ENCODE peak calls at places on chromosomes 12 and 14, in four cellular contexts. W is pancreas, U is astrocyte of the cerebellum, D is tibial artery. G is an unnamed sample.
A peak's percentile ranks its signal among the peaks of the same experiment; 100 is the strongest.

GRCh38 chr14:21168055-21168454 is 12.2 kb upstream of the OR5AU1 start:
- DNase-seq in W (no peak), U (no peak), D (no peak), G (no peak)

GRCh38 chr12:91781114-91781513 is 364.5 kb downstream of the BTG1 start:
- DNase-seq in W (no peak), U (peak; percentile 19), D (no peak), G (no peak)

GRCh38 chr12:41802803-41803202 is 341.9 kb downstream of the GXYLT1 start:
- DNase-seq in W (no peak), U (no peak), D (no peak), G (no peak)

GRCh38 chr12:90741611-90742010 is 213.4 kb downstream of the CCER1 start:
- DNase-seq in W (no peak), U (no peak), D (no peak), G (no peak)

GRCh38 chr14:100552524-100553125 is 34.6 kb downstream of the BEGAIN start:
- DNase-seq in W (no peak), U (no peak), D (no peak), G (no peak)

GRCh38 chr14:89507926-89508460 is 91.0 kb upstream of the FOXN3 start:
- DNase-seq in W (no peak), U (no peak), D (no peak), G (no peak)

GRCh38 chr12:6460751-6461371 is 9.0 kb downstream of the TAPBPL start:
- DNase-seq in W (no peak), U (no peak), D (no peak), G (no peak)

GRCh38 chr12:111761706-111762105 is 5.0 kb upstream of the ALDH2 start:
- DNase-seq in W (no peak), U (no peak), D (no peak), G (no peak)

GRCh38 chr14:104993808-104994591 is 8.4 kb downstream of the CLBA1 start:
- DNase-seq in W (no peak), U (no peak), D (no peak), G (no peak)

GRCh38 chr12:21764063-21764462 is 10.4 kb downstream of the KCNJ8 start:
- DNase-seq in W (no peak), U (no peak), D (no peak), G (no peak)

GRCh38 chr14:100190126-100190525 is 30.7 kb upstream of the DEGS2 start:
- DNase-seq in W (no peak), U (no peak), D (no peak), G (no peak)

GRCh38 chr12:2231956-2232355 is 179.2 kb downstream of the CACNA1C start:
- DNase-seq in W (no peak), U (no peak), D (no peak), G (no peak)

GRCh38 chr12:121120989-121121755 is 11.5 kb upstream of the P2RX7 start:
- DNase-seq in W (no peak), U (no peak), D (no peak), G (no peak)

GRCh38 chr14:51129130-51129529 is 34.2 kb upstream of the TRIM9 start:
- DNase-seq in W (no peak), U (no peak), D (no peak), G (no peak)

GRCh38 chr12:22866406-22866805 is 241.4 kb downstream of the ETNK1 start:
- DNase-seq in W (no peak), U (no peak), D (no peak), G (no peak)

GRCh38 chr12:48455116-48455515 is 17.2 kb upstream of the ANP32D start:
- DNase-seq in W (no peak), U (no peak), D (no peak), G (no peak)

GRCh38 chr12:69933115-69933552 is 108.1 kb downstream of the MYRFL start:
- DNase-seq in W (no peak), U (no peak), D (no peak), G (no peak)

GRCh38 chr12:7498832-7499231 is 4.7 kb downstream of the CD163 start:
- DNase-seq in W (no peak), U (peak; percentile 31), D (no peak), G (no peak)

GRCh38 chr12:113142173-113142885 is 6.8 kb upstream of the RASAL1 start:
- DNase-seq in W (peak; percentile 75), U (no peak), D (peak; percentile 46), G (no peak)

GRCh38 chr14:58298880-58299664 is 717 bp downstream of the ARID4A start:
- DNase-seq in W (peak; percentile 13), U (no peak), D (peak; percentile 26), G (no peak)

GRCh38 chr14:60222820-60223219 is 26.2 kb upstream of the PPM1A start:
- DNase-seq in W (peak; percentile 49), U (no peak), D (no peak), G (no peak)

GRCh38 chr14:92846162-92846897 is 52.2 kb downstream of the GOLGA5 start:
- DNase-seq in W (peak; percentile 18), U (no peak), D (peak; percentile 24), G (peak; percentile 74)

GRCh38 chr12:32443491-32443890 is 44.1 kb downstream of the FGD4 start:
- DNase-seq in W (no peak), U (no peak), D (no peak), G (no peak)

GRCh38 chr12:57479376-57480115 is at the start of gene ARHGAP9:
- DNase-seq in W (no peak), U (no peak), D (no peak), G (no peak)

GRCh38 chr12:130672122-130672825 is 43.8 kb downstream of the RIMBP2 start:
- DNase-seq in W (no peak), U (no peak), D (no peak), G (no peak)

GRCh38 chr12:54251667-54252284 is 28.1 kb downstream of the CBX5 start:
- DNase-seq in W (no peak), U (peak; percentile 33), D (no peak), G (no peak)

GRCh38 chr12:53499261-53500118 is at the start of gene MAP3K12:
- DNase-seq in W (peak; percentile 52), U (no peak), D (peak; percentile 80), G (no peak)

GRCh38 chr12:114666746-114667668 is 17.0 kb downstream of the TBX3 start:
- DNase-seq in W (no peak), U (no peak), D (no peak), G (no peak)

GRCh38 chr12:130686511-130686981 is 29.6 kb downstream of the RIMBP2 start:
- DNase-seq in W (no peak), U (no peak), D (no peak), G (no peak)

GRCh38 chr12:108822458-108823205 is 34.8 kb downstream of the SSH1 start:
- DNase-seq in W (no peak), U (no peak), D (no peak), G (no peak)

GRCh38 chr12:88393017-88393767 is 187.1 kb downstream of the KITLG start:
- DNase-seq in W (no peak), U (no peak), D (no peak), G (no peak)

GRCh38 chr14:64945431-64945830 is 2.9 kb upstream of the GPX2 start:
- DNase-seq in W (no peak), U (no peak), D (no peak), G (no peak)

GRCh38 chr14:85087201-85087600 is 442.7 kb upstream of the FLRT2 start:
- DNase-seq in W (no peak), U (no peak), D (no peak), G (no peak)

GRCh38 chr14:21019377-21019776 is 5.5 kb downstream of the NDRG2 start:
- DNase-seq in W (no peak), U (no peak), D (no peak), G (no peak)

GRCh38 chr14:104358528-104359300 is 220.3 kb downstream of the KIF26A start:
- DNase-seq in W (no peak), U (no peak), D (peak; percentile 9), G (no peak)

GRCh38 chr12:47190271-47190750 is 110.6 kb upstream of the AMIGO2 start:
- DNase-seq in W (no peak), U (peak; percentile 29), D (no peak), G (peak; percentile 47)

GRCh38 chr12:66232258-66232657 is 43.2 kb downstream of the IRAK3 start:
- DNase-seq in W (no peak), U (no peak), D (no peak), G (no peak)

GRCh38 chr14:83826838-83827237 is 1703.1 kb upstream of the FLRT2 start:
- DNase-seq in W (no peak), U (no peak), D (no peak), G (no peak)

GRCh38 chr14:71311061-71311460 is 403.8 kb downstream of the PCNX1 start:
- DNase-seq in W (no peak), U (no peak), D (no peak), G (no peak)

GRCh38 chr12:2259368-2259767 is 206.6 kb downstream of the CACNA1C start:
- DNase-seq in W (no peak), U (no peak), D (no peak), G (no peak)

GRCh38 chr12:40010899-40011774 is 94.7 kb downstream of the SLC2A13 start:
- DNase-seq in W (peak; percentile 32), U (peak; percentile 60), D (peak; percentile 66), G (peak; percentile 55)
- H3K4me3 ChIP-seq in W (no peak overlapping the region), U (no peak overlapping the region), D (peak overlapping the region; percentile 30), G (peak overlapping the region; percentile 29)

GRCh38 chr14:67883717-67884116 is 64.1 kb downstream of the RAD51B start:
- DNase-seq in W (no peak), U (no peak), D (no peak), G (no peak)
- TF ChIP-seq CTCF in W (no peak), U (no peak), D (peak; percentile 32), G (peak; percentile 37)

GRCh38 chr14:103279129-103280025 is 54.7 kb upstream of the EIF5 start:
- DNase-seq in W (peak; percentile 34), U (no peak), D (no peak), G (no peak)
- H3K4me3 ChIP-seq in W (no peak overlapping the region), U (no peak overlapping the region), D (peak overlapping the region; percentile 45), G (peak overlapping the region; percentile 31)

DNA sequence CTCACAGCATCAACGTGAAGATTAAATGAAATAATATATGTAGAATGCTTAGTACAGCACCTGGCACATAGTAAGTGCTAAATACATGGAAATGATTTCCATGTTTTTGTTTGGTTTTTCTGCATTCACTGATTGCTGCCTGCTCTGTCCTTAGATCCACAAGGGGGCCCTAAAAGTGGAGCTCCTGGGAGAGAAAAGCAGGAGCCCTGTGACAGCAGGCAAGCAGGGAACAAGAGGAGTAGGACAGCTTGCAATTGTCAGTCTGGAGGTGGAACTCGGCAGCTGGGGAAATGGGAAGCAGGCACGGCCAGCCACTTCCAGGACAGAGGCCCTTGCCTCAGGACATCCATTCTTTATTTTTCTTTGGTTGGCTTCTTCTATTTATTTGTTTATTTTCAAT is 292.9 kb downstream of the BMP4 start:
- DNase-seq in W (no peak), U (no peak), D (no peak), G (no peak)
- TF ChIP-seq CTCF in W (no peak), U (peak; percentile 57), D (no peak), G (peak; percentile 77)